ENCODE peak calls at places on chromosomes 4 and X, in six cellular contexts. L is DND-41; S is suprapubic skin; V is HAP-1; D is CD4-positive, alpha-beta memory T cell; F is neuronal stem cell. Z is an unnamed sample. For H3K4me1 and H3K36me3, the result is how much of the 10 kb centered on the place peaks cover.

GRCh38 chr4:71713611-71714203 is 70.2 kb downstream of the GC start:
- DNase-seq in V (no peak), F (no peak), D (peak), S (no peak), L (no peak), Z (no peak)

GRCh38 chr4:15004701-15005301 is 2.5 kb downstream of the CPEB2 start:
- DNase-seq in L (no peak), S (peak), V (peak), F (peak), D (peak), Z (peak)

GRCh38 chrX:148133099-148133725 is 152.1 kb downstream of the FMR1NB start:
- DNase-seq in L (no peak), F (no peak), S (no peak), V (no peak), D (peak), Z (no peak)

GRCh38 chrX:65706041-65706828 is 38.8 kb downstream of the MSN start:
- DNase-seq in D (no peak), L (no peak), S (no peak), F (no peak), V (no peak), Z (peak)

GRCh38 chr4:183533698-183534097 is 28.8 kb downstream of the ING2 start:
- DNase-seq in F (no peak), D (no peak), L (no peak), V (no peak), S (no peak), Z (no peak)

GRCh38 chr4:91325495-91325894 is 978.3 kb upstream of the GRID2 start:
- DNase-seq in D (no peak), S (no peak), L (no peak), V (no peak), F (no peak), Z (peak)

GRCh38 chrX:84363054-84363453 is 139.2 kb downstream of the HDX start:
- DNase-seq in V (no peak), L (no peak), F (no peak), S (no peak), D (no peak), Z (no peak)

GRCh38 chrX:100658936-100659335 is 14.9 kb downstream of the SRPX2 start:
- DNase-seq in S (no peak), D (no peak), V (no peak), L (no peak), F (no peak), Z (no peak)

GRCh38 chrX:70096052-70096451 is 33.8 kb downstream of the OTUD6A start:
- DNase-seq in L (no peak), D (no peak), S (no peak), F (no peak), V (no peak), Z (no peak)

GRCh38 chr4:124953059-124953850 is 240.7 kb upstream of the ANKRD50 start:
- DNase-seq in F (no peak), L (no peak), V (no peak), D (no peak), S (no peak), Z (no peak)

GRCh38 chrX:68693481-68694410 is 46.3 kb downstream of the STARD8 start:
- DNase-seq in L (no peak), S (peak), D (no peak), V (peak), F (peak), Z (peak)

GRCh38 chr4:38050560-38051350 is 90.6 kb downstream of the PTTG2 start:
- DNase-seq in V (no peak), F (no peak), S (no peak), L (no peak), D (no peak), Z (no peak)

GRCh38 chrX:41664307-41665299 is 24.2 kb upstream of the GPR34 start:
- DNase-seq in D (no peak), L (no peak), V (no peak), F (no peak), S (no peak), Z (no peak)

GRCh38 chrX:41666251-41666650 is 22.5 kb upstream of the GPR34 start:
- DNase-seq in L (no peak), V (no peak), F (no peak), D (no peak), S (no peak), Z (no peak)

GRCh38 chrX:41655631-41656030 is 33.1 kb upstream of the GPR34 start:
- DNase-seq in F (no peak), L (no peak), D (no peak), V (no peak), S (no peak), Z (no peak)

GRCh38 chrX:41665676-41666075 is 23.1 kb upstream of the GPR34 start:
- DNase-seq in V (no peak), F (no peak), S (no peak), L (no peak), D (no peak), Z (no peak)

GRCh38 chrX:41661366-41662095 is 27.2 kb upstream of the GPR34 start:
- DNase-seq in D (no peak), V (no peak), L (no peak), F (no peak), S (no peak), Z (no peak)
- H3K4me1 ChIP-seq in D (under half), V (under half), L (under half), F (under half), S (under half), Z (under half)

GRCh38 chr4:73139245-73139644 is 69.7 kb upstream of the COX18 start:
- DNase-seq in S (no peak), F (no peak), V (no peak), L (no peak), D (no peak), Z (no peak)

GRCh38 chr4:73139991-73140390 is 70.5 kb upstream of the COX18 start:
- DNase-seq in S (no peak), F (peak), L (no peak), D (no peak), V (no peak), Z (peak)

GRCh38 chr4:73137121-73137520 is 67.6 kb upstream of the COX18 start:
- DNase-seq in S (no peak), L (no peak), V (no peak), F (no peak), D (no peak), Z (no peak)

DNA sequence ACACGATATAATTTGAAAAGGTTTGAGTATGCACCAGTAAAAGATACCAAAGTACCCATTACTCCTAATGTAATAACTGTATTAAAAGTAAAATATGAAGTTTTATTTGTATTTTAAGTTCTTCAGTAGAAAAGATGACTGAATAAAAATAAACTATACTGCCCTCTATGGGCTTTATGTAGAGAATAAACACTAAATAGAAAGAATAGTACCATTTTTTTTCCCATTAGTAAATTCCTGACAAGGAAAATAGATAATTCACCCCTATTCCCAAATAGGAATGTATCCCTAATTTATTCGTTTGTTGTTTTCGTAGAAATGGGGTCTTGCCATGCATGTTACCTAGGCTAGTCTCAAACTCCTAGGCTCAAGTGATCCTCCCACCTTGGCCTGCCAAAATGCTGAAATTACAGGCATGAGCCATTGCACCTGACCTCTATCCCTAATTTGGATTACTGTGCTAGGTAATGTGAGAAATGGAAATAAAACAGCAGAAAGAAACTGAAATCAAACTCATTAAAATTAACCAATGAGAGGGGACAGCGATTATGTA is 73.6 kb upstream of the COX18 start:
- DNase-seq in F (no peak), S (no peak), V (no peak), D (peak), L (no peak), Z (no peak)
- H3K36me3 ChIP-seq in F (half or more), S (half or more), V (half or more), D (half or more), L (half or more), Z (half or more)

GRCh38 chr4:137076908-137077307 is 455.4 kb downstream of the PCDH18 start:
- DNase-seq in L (no peak), V (no peak), D (no peak), S (no peak), F (no peak), Z (no peak)
- H3K4me3 ChIP-seq in L (no peak), V (no peak), D (no peak), S (no peak), F (no peak), Z (no peak)

GRCh38 chr4:41619161-41619560 is 81.2 kb downstream of the LIMCH1 start:
- DNase-seq in D (no peak), S (no peak), F (no peak), L (no peak), V (no peak), Z (no peak)
- H3K4me1 ChIP-seq in D (under half), S (under half), F (under half), L (under half), V (under half), Z (under half)

DNA sequence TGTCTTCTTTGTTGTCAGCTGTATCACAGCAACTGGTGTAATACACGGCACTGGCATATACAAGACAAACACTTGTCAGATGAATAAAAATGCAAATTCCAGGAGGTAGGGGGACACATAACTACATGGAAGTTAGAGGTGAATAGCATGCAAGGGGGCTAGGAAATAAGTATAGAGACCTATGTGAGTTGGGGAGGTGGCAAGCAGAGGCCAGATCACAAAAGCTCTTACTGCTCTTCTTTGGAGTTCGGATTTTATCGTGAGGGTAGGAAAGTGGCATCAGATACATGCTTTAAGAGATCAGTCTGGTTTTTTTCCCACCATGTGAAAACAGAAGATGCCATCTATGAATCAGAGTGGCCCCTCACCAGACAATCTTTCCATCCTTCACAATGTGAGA is 2.8 kb upstream of the SRP72 start:
- DNase-seq in F (no peak), D (no peak), L (no peak), S (no peak), V (no peak), Z (no peak)
- H3K36me3 ChIP-seq in F (half or more), D (under half), L (under half), S (under half), V (under half), Z (under half)

GRCh38 chr4:73693816-73694215 is 46.6 kb upstream of the CXCL8 start:
- DNase-seq in F (no peak), L (no peak), S (no peak), D (no peak), V (no peak), Z (no peak)
- H3K4me3 ChIP-seq in F (no peak), L (no peak), S (no peak), D (no peak), V (no peak), Z (no peak)

GRCh38 chr4:150072471-150072870 is 5.8 kb upstream of the DCLK2 start:
- DNase-seq in S (no peak), D (no peak), V (no peak), L (no peak), F (no peak), Z (no peak)
- H3K4me1 ChIP-seq in S (under half), D (under half), V (under half), L (under half), F (under half), Z (under half)

DNA sequence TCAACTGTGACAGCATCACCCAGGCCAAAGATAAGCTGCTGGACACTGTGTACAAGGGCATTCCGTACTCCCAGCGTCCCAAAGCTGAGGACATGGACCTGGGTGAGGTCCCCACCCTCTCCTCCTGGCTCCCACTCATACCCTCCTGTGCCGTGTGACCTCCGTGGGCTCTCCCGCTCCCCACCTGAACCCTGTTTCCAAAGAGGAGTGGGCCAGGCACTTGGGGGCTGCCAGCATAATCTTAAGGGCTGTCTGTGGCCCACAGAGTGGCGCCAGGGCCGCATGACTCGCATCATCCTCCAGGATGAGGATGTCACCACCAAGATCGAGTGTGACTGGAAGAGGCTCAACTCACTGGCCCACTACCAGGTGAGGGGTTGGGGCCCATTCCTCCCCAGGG is 10.0 kb downstream of the LAGE3 start:
- DNase-seq in S (no peak), D (no peak), F (no peak), V (no peak), L (no peak), Z (no peak)
- H3K36me3 ChIP-seq in S (half or more), D (under half), F (half or more), V (half or more), L (half or more), Z (under half)